ENCODE peak calls at places on chromosomes 11 and 22, in nine cellular contexts. P is PC-9; I is CD4-positive, CD25-positive, alpha-beta regulatory T cell; Y is foreskin fibroblast; X is stomach; A is GM23248; Q is epithelial cell of proximal tubule; N is naive thymus-derived CD4-positive, alpha-beta T cell; Z is fibroblast of the aortic adventitia. T is an unnamed sample.

GRCh38 chr22:50268655-50269113 is 1.5 kb downstream of the MAPK11 start:
- DNase-seq in Z (no peak), X (peak; percentile 81), N (no peak), I (no peak), A (no peak), P (no peak), Q (no peak), Y (no peak), T (no peak)

GRCh38 chr11:16791494-16791961 is 53.1 kb downstream of the C11orf58 start:
- DNase-seq in Q (peak; percentile 88), Y (peak; percentile 85), I (no peak), N (no peak), P (peak; percentile 87), Z (peak; percentile 90), A (peak; percentile 95), X (no peak), T (no peak)

GRCh38 chr22:37030560-37031281 is 11.2 kb downstream of the MPST start:
- DNase-seq in N (no peak), Q (no peak), Y (no peak), A (no peak), P (no peak), I (no peak), Z (no peak), X (no peak), T (no peak)

GRCh38 chr11:35463211-35463810 is 44.0 kb upstream of the SLC1A2 start:
- DNase-seq in Q (no peak), N (no peak), P (no peak), X (no peak), Y (no peak), I (no peak), Z (no peak), A (no peak), T (no peak)

GRCh38 chr11:22193348-22194051 is 615 bp downstream of the ANO5 start:
- DNase-seq in P (no peak), Q (no peak), Z (no peak), X (peak; percentile 26), N (no peak), A (peak; percentile 1), I (no peak), Y (no peak), T (no peak)

GRCh38 chr11:78949976-78950690 is 375.5 kb upstream of the NARS2 start:
- DNase-seq in X (no peak), P (no peak), Q (no peak), Z (no peak), Y (no peak), N (no peak), I (no peak), A (no peak), T (no peak)

GRCh38 chr11:73429121-73429740 is 53.0 kb downstream of the RELT start:
- DNase-seq in N (no peak), A (peak; percentile 80), Z (peak; percentile 68), Y (peak; percentile 54), P (no peak), Q (no peak), X (no peak), I (no peak), T (no peak)

GRCh38 chr11:124834526-124835190 is 30.6 kb upstream of the ROBO3 start:
- DNase-seq in A (no peak), Y (no peak), X (no peak), P (peak; percentile 93), N (no peak), Z (no peak), I (no peak), Q (peak; percentile 30), T (no peak)

GRCh38 chr11:37905707-37906417 is 1307.8 kb upstream of the RAG2 start:
- DNase-seq in N (no peak), Z (no peak), Q (no peak), X (no peak), P (no peak), A (no peak), Y (no peak), I (no peak), T (no peak)

GRCh38 chr22:21624120-21624879 is 5.5 kb downstream of the YDJC start:
- DNase-seq in A (peak; percentile 62), Q (no peak), Y (peak; percentile 22), P (no peak), I (peak; percentile 18), X (no peak), N (no peak), Z (peak; percentile 37), T (peak; percentile 16)

GRCh38 chr11:46345131-46345597 is 2.1 kb upstream of the DGKZ start:
- DNase-seq in Q (no peak), I (no peak), A (no peak), Y (no peak), P (no peak), N (no peak), Z (no peak), X (no peak), T (no peak)
- H3K4me3 ChIP-seq in Q (no peak overlapping the region), I (peak overlapping the region; percentile 88), A (no peak overlapping the region), Y (no peak overlapping the region), P (no peak overlapping the region), N (peak overlapping the region; percentile 68), Z (no peak overlapping the region), X (peak overlapping the region; percentile 39), T (peak overlapping the region; percentile 44)

GRCh38 chr11:91876746-91877145 is 347.9 kb upstream of the FAT3 start:
- DNase-seq in N (no peak), I (no peak), Y (no peak), Z (no peak), Q (no peak), P (no peak), A (no peak), X (no peak), T (no peak)
- H3K4me3 ChIP-seq in N (no peak overlapping the region), I (no peak overlapping the region), Y (no peak overlapping the region), Z (no peak overlapping the region), Q (no peak overlapping the region), P (no peak overlapping the region), A (no peak overlapping the region), X (no peak overlapping the region), T (no peak overlapping the region)

GRCh38 chr22:46534901-46535630 is 2.4 kb downstream of the CELSR1 start:
- DNase-seq in P (no peak), A (no peak), N (no peak), Y (no peak), I (no peak), Q (no peak), X (no peak), Z (no peak), T (no peak)

GRCh38 chr22:46537221-46537945 is at the start of gene CELSR1:
- DNase-seq in I (no peak), Q (no peak), A (peak; percentile 50), Y (no peak), P (peak; percentile 64), Z (peak; percentile 13), X (peak; percentile 73), N (no peak), T (no peak)

GRCh38 chr22:46535876-46536558 is 1.4 kb downstream of the CELSR1 start:
- DNase-seq in Z (no peak), N (no peak), P (no peak), Q (no peak), Y (no peak), X (no peak), A (no peak), I (no peak), T (no peak)

GRCh38 chr22:46537946-46538815 is 761 bp upstream of the CELSR1 start:
- DNase-seq in N (no peak), Y (no peak), P (peak; percentile 65), X (no peak), Q (no peak), I (no peak), Z (peak; percentile 52), A (peak; percentile 61), T (no peak)

DNA sequence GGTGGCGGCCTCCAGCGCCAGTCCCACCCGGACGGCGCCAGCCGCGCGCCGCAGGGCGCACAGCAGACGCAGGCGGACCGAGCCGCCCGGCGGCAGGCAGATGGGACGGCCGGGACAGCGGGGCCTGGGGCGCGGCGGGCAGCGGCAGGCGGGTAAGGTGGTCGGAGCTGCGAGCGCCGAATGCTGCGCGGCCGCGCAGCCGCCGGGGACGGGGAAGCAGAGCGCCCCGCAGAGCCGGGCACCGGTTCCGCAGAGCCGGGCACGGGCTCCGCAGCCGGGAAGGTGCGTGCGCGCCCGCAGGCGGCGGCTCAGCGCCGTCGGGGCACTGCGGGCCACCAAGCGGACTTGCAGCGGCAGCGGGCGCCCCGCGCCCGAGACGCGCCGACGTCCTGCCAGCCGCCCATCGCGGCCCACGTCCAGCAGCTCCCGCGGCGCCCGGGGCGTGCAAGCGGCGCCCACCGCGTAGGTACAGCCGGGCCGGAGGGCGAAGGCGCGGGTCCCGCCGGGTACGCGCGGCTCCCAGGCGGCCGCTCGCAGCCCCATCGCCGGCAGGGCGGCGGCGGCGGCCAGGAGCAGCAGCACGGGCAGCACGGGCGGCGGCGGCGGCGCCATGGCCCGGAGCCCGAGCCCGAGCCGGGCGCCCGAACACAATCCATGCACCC is 730 bp downstream of the CELSR1 start:
- DNase-seq in N (no peak), I (no peak), P (no peak), A (no peak), X (no peak), Y (no peak), Q (no peak), Z (no peak), T (no peak)
- H3K4me3 ChIP-seq in N (no peak overlapping the region), I (no peak overlapping the region), P (peak overlapping the region; percentile 69), A (peak overlapping the region; percentile 63), X (peak overlapping the region; percentile 70), Y (peak overlapping the region; percentile 22), Q (peak overlapping the region; percentile 28), Z (peak overlapping the region; percentile 52), T (no peak overlapping the region)

GRCh38 chr11:62753736-62754603 is at the start of gene ZBTB3:
- DNase-seq in A (peak; percentile 99), X (peak; percentile 97), Z (peak; percentile 99), Q (peak; percentile 96), I (peak; percentile 99), N (peak; percentile 96), Y (peak; percentile 99), P (peak; percentile 98), T (peak; percentile 95)

GRCh38 chr11:62755086-62755615 is 1.2 kb upstream of the ZBTB3 start:
- DNase-seq in Z (no peak), A (no peak), X (no peak), Q (no peak), N (no peak), I (no peak), P (no peak), Y (no peak), T (no peak)

GRCh38 chr11:62757846-62758788 is 3.3 kb upstream of the POLR2G start:
- DNase-seq in Z (no peak), P (no peak), Q (no peak), X (no peak), N (no peak), Y (no peak), I (no peak), A (no peak), T (no peak)

GRCh38 chr11:62752177-62752785 is 1.7 kb downstream of the ZBTB3 start:
- DNase-seq in A (no peak), Q (no peak), X (no peak), Y (no peak), P (no peak), I (no peak), N (no peak), Z (no peak), T (no peak)

DNA sequence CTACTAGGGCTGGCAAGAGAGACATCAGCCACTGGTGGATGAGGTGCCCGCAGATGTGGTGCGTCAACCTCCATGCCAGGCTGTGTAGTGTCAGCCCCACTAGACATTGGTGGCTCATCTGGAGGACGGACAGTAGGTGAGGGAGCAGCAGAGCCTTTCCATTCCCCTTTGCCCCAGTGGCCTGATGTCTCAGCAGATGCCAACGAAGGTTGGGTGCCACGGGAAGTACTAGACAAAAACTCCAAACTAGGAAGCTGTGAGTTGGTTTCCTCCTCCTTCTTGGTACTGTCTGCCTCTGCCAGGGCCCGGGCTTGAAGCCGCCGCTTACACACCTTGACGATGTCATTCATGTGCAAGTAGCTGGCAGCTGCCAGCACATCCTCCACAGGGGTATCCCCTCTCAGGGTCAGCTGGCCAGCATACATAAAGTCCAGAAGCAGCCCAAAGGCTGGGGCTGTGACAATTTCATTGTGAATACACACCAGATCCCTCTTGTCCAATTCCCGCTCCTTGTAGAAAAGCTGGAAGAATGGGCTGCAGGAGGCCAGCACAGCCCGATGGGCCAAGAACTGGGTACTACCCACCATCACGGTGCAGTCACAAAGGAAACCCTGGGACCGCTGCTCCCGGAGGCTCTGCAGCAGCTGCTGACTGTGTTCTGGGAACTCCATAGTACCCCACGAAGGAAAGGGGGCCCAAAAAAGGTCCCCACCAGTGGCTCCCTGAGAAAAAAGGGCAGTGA is 795 bp downstream of the ZBTB3 start:
- DNase-seq in Z (no peak), A (no peak), N (no peak), Q (no peak), P (no peak), X (no peak), Y (no peak), I (no peak), T (no peak)
- H3K4me3 ChIP-seq in Z (peak overlapping the region; percentile 98), A (peak overlapping the region; percentile 88), N (peak overlapping the region; percentile 94), Q (peak overlapping the region; percentile 75), P (peak overlapping the region; percentile 63), X (peak overlapping the region; percentile 47), Y (peak overlapping the region; percentile 75), I (peak overlapping the region; percentile 94), T (peak overlapping the region; percentile 90)